ENCODE peak calls at places on chromosomes 13 and 19, in four cellular contexts. One of them, this sample, is unnamed.

GRCh38 chr13:107587681-107588080 is 627.7 kb downstream of the LIG4 start:
- DNase-seq in K562: no peak
- DNase-seq in A549: no peak
- DNase-seq in HepG2: no peak
- DNase-seq in this sample: no peak

GRCh38 chr13:109869312-109870237 is 83.2 kb upstream of the IRS2 start:
- DNase-seq in K562: peak
- DNase-seq in A549: peak
- DNase-seq in HepG2: no peak
- DNase-seq in this sample: peak

GRCh38 chr13:97766749-97767148 is 186.7 kb upstream of the IPO5 start:
- DNase-seq in K562: no peak
- DNase-seq in A549: no peak
- DNase-seq in HepG2: no peak
- DNase-seq in this sample: no peak

GRCh38 chr13:58893396-58893795 is 1261.9 kb downstream of the PCDH17 start:
- DNase-seq in K562: no peak
- DNase-seq in A549: no peak
- DNase-seq in HepG2: no peak
- DNase-seq in this sample: no peak

GRCh38 chr13:44815507-44816074 is 173.7 kb downstream of the NUFIP1 start:
- DNase-seq in K562: no peak
- DNase-seq in A549: peak
- DNase-seq in HepG2: peak
- DNase-seq in this sample: no peak

GRCh38 chr13:38758278-38758677 is 71.4 kb downstream of the FREM2 start:
- DNase-seq in K562: no peak
- DNase-seq in A549: no peak
- DNase-seq in HepG2: no peak
- DNase-seq in this sample: no peak

GRCh38 chr13:77815330-77815729 is 103.3 kb downstream of the EDNRB start:
- DNase-seq in K562: no peak
- DNase-seq in A549: no peak
- DNase-seq in HepG2: no peak
- DNase-seq in this sample: no peak

GRCh38 chr13:102260256-102260655 is 141.6 kb downstream of the FGF14 start:
- DNase-seq in K562: no peak
- DNase-seq in A549: no peak
- DNase-seq in HepG2: no peak
- DNase-seq in this sample: no peak

GRCh38 chr13:32278456-32278855 is 36.7 kb downstream of the ZAR1L start:
- DNase-seq in K562: no peak
- DNase-seq in A549: no peak
- DNase-seq in HepG2: no peak
- DNase-seq in this sample: no peak

GRCh38 chr13:71513414-71514063 is 353.5 kb downstream of the DACH1 start:
- DNase-seq in K562: no peak
- DNase-seq in A549: no peak
- DNase-seq in HepG2: no peak
- DNase-seq in this sample: no peak

GRCh38 chr13:27644302-27644701 is 22.6 kb downstream of the POLR1D start:
- DNase-seq in K562: no peak
- DNase-seq in A549: no peak
- DNase-seq in HepG2: no peak
- DNase-seq in this sample: no peak

GRCh38 chr19:53424968-53425597 is 6.7 kb upstream of the ZNF761 start:
- DNase-seq in K562: peak
- DNase-seq in A549: no peak
- DNase-seq in HepG2: peak
- DNase-seq in this sample: peak

GRCh38 chr13:87123987-87124784 is 547.0 kb upstream of the SLITRK5 start:
- DNase-seq in K562: peak
- DNase-seq in A549: peak
- DNase-seq in HepG2: peak
- DNase-seq in this sample: peak

GRCh38 chr19:49758292-49758691 is 4.8 kb downstream of the TSKS start:
- DNase-seq in K562: no peak
- DNase-seq in A549: peak
- DNase-seq in HepG2: no peak
- DNase-seq in this sample: no peak

GRCh38 chr13:37747071-37747612 is 122.4 kb downstream of the TRPC4 start:
- DNase-seq in K562: no peak
- DNase-seq in A549: no peak
- DNase-seq in HepG2: no peak
- DNase-seq in this sample: no peak

GRCh38 chr13:40624338-40624737 is 42.1 kb downstream of the FOXO1 start:
- DNase-seq in K562: no peak
- DNase-seq in A549: no peak
- DNase-seq in HepG2: no peak
- DNase-seq in this sample: no peak

GRCh38 chr13:50198508-50198907 is 183.3 kb downstream of the KCNRG start:
- DNase-seq in K562: no peak
- DNase-seq in A549: no peak
- DNase-seq in HepG2: no peak
- DNase-seq in this sample: no peak

GRCh38 chr19:5134683-5135082 is 165.8 kb downstream of the KDM4B start:
- DNase-seq in K562: no peak
- DNase-seq in A549: no peak
- DNase-seq in HepG2: no peak
- DNase-seq in this sample: no peak

GRCh38 chr13:29556742-29557141 is 38.7 kb downstream of the SLC7A1 start:
- DNase-seq in K562: no peak
- DNase-seq in A549: no peak
- DNase-seq in HepG2: no peak
- DNase-seq in this sample: no peak
- TF ChIP-seq NR3C1 in K562: no peak
- TF ChIP-seq NR3C1 in A549: no peak
- TF ChIP-seq NR3C1 in HepG2: no peak
- TF ChIP-seq NR3C1 in this sample: no peak

DNA sequence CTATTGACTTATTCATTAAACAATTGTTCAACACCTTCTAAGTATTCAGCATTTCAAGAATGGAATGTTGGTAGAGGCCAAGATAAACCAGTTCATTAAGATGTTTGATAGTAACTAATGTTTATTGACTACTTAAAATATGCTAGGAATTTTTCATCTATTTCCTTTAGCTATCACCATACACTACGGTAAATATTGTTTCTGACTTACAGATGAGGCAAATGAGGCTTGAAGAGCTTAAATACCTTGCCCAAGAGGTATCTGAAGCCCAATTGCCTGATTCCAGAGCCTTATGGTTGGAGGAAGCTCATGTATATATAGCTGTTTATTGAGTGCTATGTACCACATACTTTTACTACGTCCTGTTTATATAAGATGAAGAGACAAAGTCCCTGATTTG is 286.2 kb downstream of the NDFIP2 start:
- DNase-seq in K562: no peak
- DNase-seq in A549: no peak
- DNase-seq in HepG2: no peak
- DNase-seq in this sample: no peak
- TF ChIP-seq NR3C1 in K562: no peak
- TF ChIP-seq NR3C1 in A549: no peak
- TF ChIP-seq NR3C1 in HepG2: no peak
- TF ChIP-seq NR3C1 in this sample: no peak

GRCh38 chr19:41322451-41322850 is 12.5 kb downstream of the CCDC97 start:
- DNase-seq in K562: no peak
- DNase-seq in A549: no peak
- DNase-seq in HepG2: no peak
- DNase-seq in this sample: no peak
- TF ChIP-seq NR3C1 in K562: no peak
- TF ChIP-seq NR3C1 in A549: no peak
- TF ChIP-seq NR3C1 in HepG2: no peak
- TF ChIP-seq NR3C1 in this sample: no peak

GRCh38 chr13:85509512-85509911 is 289.7 kb downstream of the SLITRK6 start:
- DNase-seq in K562: no peak
- DNase-seq in A549: no peak
- DNase-seq in HepG2: no peak
- DNase-seq in this sample: no peak
- TF ChIP-seq NR3C1 in K562: no peak
- TF ChIP-seq NR3C1 in A549: no peak
- TF ChIP-seq NR3C1 in HepG2: no peak
- TF ChIP-seq NR3C1 in this sample: no peak

GRCh38 chr19:8208119-8208709 is 956 bp upstream of the CERS4 start:
- DNase-seq in K562: no peak
- DNase-seq in A549: no peak
- DNase-seq in HepG2: no peak
- DNase-seq in this sample: peak
- TF ChIP-seq NR3C1 in K562: no peak
- TF ChIP-seq NR3C1 in A549: no peak
- TF ChIP-seq NR3C1 in HepG2: no peak
- TF ChIP-seq NR3C1 in this sample: no peak

This sample was measured in WTC11.